ENCODE peak calls at places on chromosome 21, in ten cellular contexts. E is T-helper 9 cell; I is psoas muscle; B is ELR; Y is activated CD8-positive, alpha-beta memory T cell treated with anti-CD3 and anti-CD28 coated beads for 1 hour; V is thyroid gland; G is AG08396; W is posterior cingulate gyrus; M is T-helper 2 cell; X is kidney tubule cell. L is an unnamed sample.

GRCh38 chr21:29114765-29115164 is 15.7 kb upstream of the MAP3K7CL start:
- DNase-seq in V (no peak), X (peak), E (no peak), Y (no peak), G (peak), B (peak), M (no peak), W (no peak), I (no peak), L (peak)

GRCh38 chr21:18603246-18603645 is 199.7 kb upstream of the TMPRSS15 start:
- DNase-seq in M (no peak), B (no peak), Y (no peak), X (no peak), V (no peak), I (no peak), G (no peak), E (no peak), W (no peak), L (no peak)

GRCh38 chr21:43667191-43667904 is 8.0 kb downstream of the RRP1B start:
- DNase-seq in M (no peak), B (peak), E (no peak), G (no peak), V (peak), X (no peak), I (no peak), W (no peak), Y (no peak), L (peak)

GRCh38 chr21:20971296-20971921 is 26.8 kb upstream of the NCAM2 start:
- DNase-seq in X (peak), Y (no peak), M (no peak), G (peak), I (no peak), E (no peak), B (peak), V (peak), W (peak), L (peak)

GRCh38 chr21:33856893-33857527 is 58.6 kb downstream of the ATP5PO start:
- DNase-seq in B (no peak), M (no peak), G (no peak), V (no peak), I (no peak), E (no peak), Y (no peak), X (no peak), W (peak), L (peak)

GRCh38 chr21:43703068-43703880 is 15.7 kb upstream of the PDXK start:
- DNase-seq in X (peak), I (peak), W (no peak), G (no peak), V (peak), B (peak), E (no peak), M (peak), Y (no peak), L (peak)

GRCh38 chr21:43928230-43928607 is 63.2 kb downstream of the AGPAT3 start:
- DNase-seq in I (no peak), E (no peak), V (no peak), G (no peak), W (no peak), Y (no peak), M (no peak), X (no peak), B (no peak), L (no peak)

GRCh38 chr21:44914176-44914874 is 6.4 kb downstream of the ITGB2 start:
- DNase-seq in G (no peak), W (no peak), E (peak), V (no peak), M (peak), X (no peak), I (peak), Y (no peak), B (no peak), L (no peak)

GRCh38 chr21:38944903-38945302 is 139.2 kb downstream of the ETS2 start:
- DNase-seq in E (no peak), I (no peak), B (no peak), X (no peak), W (no peak), Y (no peak), M (no peak), G (no peak), V (no peak), L (no peak)

GRCh38 chr21:42839271-42840231 is 39.8 kb downstream of the WDR4 start:
- DNase-seq in W (no peak), Y (no peak), V (no peak), E (no peak), M (no peak), B (no peak), G (no peak), X (no peak), I (no peak), L (no peak)

GRCh38 chr21:31660134-31660565 is 657 bp downstream of the SOD1 start:
- DNase-seq in W (no peak), M (no peak), V (no peak), G (no peak), Y (no peak), B (peak), E (no peak), X (peak), I (no peak), L (peak)

GRCh38 chr21:16196521-16197208 is 466.9 kb downstream of the USP25 start:
- DNase-seq in B (peak), V (no peak), M (no peak), G (no peak), E (no peak), I (no peak), X (peak), Y (no peak), W (no peak), L (no peak)

GRCh38 chr21:42892582-42892930 is 553 bp upstream of the NDUFV3 start:
- DNase-seq in M (no peak), X (no peak), B (no peak), E (no peak), G (no peak), V (no peak), Y (no peak), W (no peak), I (no peak), L (no peak)

GRCh38 chr21:28827422-28827821 is 165.3 kb downstream of the LTN1 start:
- DNase-seq in Y (no peak), I (no peak), B (peak), E (no peak), W (no peak), G (no peak), M (no peak), V (no peak), X (no peak), L (no peak)

GRCh38 chr21:44552681-44553080 is 1.4 kb upstream of the KRTAP10-2 start:
- DNase-seq in X (no peak), B (no peak), M (no peak), Y (no peak), W (peak), V (no peak), I (no peak), G (no peak), E (no peak), L (no peak)

GRCh38 chr21:28761709-28762356 is 230.8 kb downstream of the LTN1 start:
- DNase-seq in E (no peak), V (no peak), B (no peak), Y (no peak), M (no peak), X (no peak), W (no peak), I (no peak), G (no peak), L (peak)

GRCh38 chr21:19122371-19122770 is 718.8 kb upstream of the TMPRSS15 start:
- DNase-seq in V (no peak), M (no peak), W (no peak), G (no peak), E (no peak), X (no peak), I (no peak), Y (no peak), B (no peak), L (no peak)

GRCh38 chr21:35179990-35180557 is 131.0 kb upstream of the RUNX1 start:
- DNase-seq in W (no peak), E (no peak), B (peak), X (peak), I (no peak), Y (no peak), G (peak), M (no peak), V (no peak), L (peak)

GRCh38 chr21:43812139-43812821 is 22.9 kb downstream of the RRP1 start:
- DNase-seq in E (no peak), X (peak), B (no peak), V (peak), W (no peak), M (no peak), I (peak), Y (no peak), G (no peak), L (peak)

GRCh38 chr21:41669533-41669830 is 97.4 kb downstream of the RIPK4 start:
- DNase-seq in M (no peak), B (no peak), E (no peak), I (no peak), W (no peak), G (no peak), X (no peak), V (no peak), Y (no peak), L (no peak)